ENCODE peak calls at places on chromosomes 6 and 20, in four cellular contexts. One of them, this sample, is unnamed.
A peak's percentile ranks its signal among the peaks of the same experiment; 100 is the strongest.

GRCh38 chr20:51650685-51651134 is 108.2 kb upstream of the NFATC2 start:
- DNase-seq in AG09309: no peak
- DNase-seq in BE2C: no peak
- DNase-seq in tibial artery: no peak
- DNase-seq in this sample: no peak

GRCh38 chr20:10306440-10307358 is 88.1 kb downstream of the SNAP25 start:
- DNase-seq in BE2C: no peak
- DNase-seq in tibial artery: no peak
- DNase-seq in AG09309: peak; percentile 73
- DNase-seq in this sample: no peak

GRCh38 chr20:54257090-54257816 is 49.4 kb downstream of the PFDN4 start:
- DNase-seq in AG09309: peak; percentile 82
- DNase-seq in BE2C: no peak
- DNase-seq in tibial artery: peak; percentile 35
- DNase-seq in this sample: no peak

GRCh38 chr6:157715766-157716171 is 107.3 kb upstream of the SNX9 start:
- DNase-seq in tibial artery: peak; percentile 85
- DNase-seq in BE2C: no peak
- DNase-seq in AG09309: peak; percentile 98
- DNase-seq in this sample: no peak

GRCh38 chr6:128235556-128235955 is 284.8 kb downstream of the PTPRK start:
- DNase-seq in tibial artery: no peak
- DNase-seq in AG09309: no peak
- DNase-seq in BE2C: peak; percentile 35
- DNase-seq in this sample: no peak

GRCh38 chr20:33063271-33063670 is 9.6 kb downstream of the BPIFB3 start:
- DNase-seq in BE2C: no peak
- DNase-seq in AG09309: no peak
- DNase-seq in tibial artery: no peak
- DNase-seq in this sample: no peak

GRCh38 chr20:52791091-52791490 is 181.1 kb upstream of the TSHZ2 start:
- DNase-seq in BE2C: no peak
- DNase-seq in tibial artery: no peak
- DNase-seq in AG09309: no peak
- DNase-seq in this sample: no peak

GRCh38 chr6:156633291-156633690 is 143.9 kb upstream of the ARID1B start:
- DNase-seq in AG09309: no peak
- DNase-seq in tibial artery: no peak
- DNase-seq in BE2C: no peak
- DNase-seq in this sample: no peak

GRCh38 chr6:38153076-38153475 is 333.5 kb downstream of the ZFAND3 start:
- DNase-seq in tibial artery: peak; percentile 13
- DNase-seq in AG09309: no peak
- DNase-seq in BE2C: no peak
- DNase-seq in this sample: no peak

GRCh38 chr6:83389606-83390005 is 41.2 kb downstream of the ME1 start:
- DNase-seq in tibial artery: no peak
- DNase-seq in AG09309: no peak
- DNase-seq in BE2C: no peak
- DNase-seq in this sample: no peak

GRCh38 chr20:35845561-35845960 is 73.7 kb downstream of the PHF20 start:
- DNase-seq in BE2C: no peak
- DNase-seq in tibial artery: no peak
- DNase-seq in AG09309: no peak
- DNase-seq in this sample: no peak

GRCh38 chr6:166939894-166940293 is 16.5 kb downstream of the RNASET2 start:
- DNase-seq in tibial artery: no peak
- DNase-seq in BE2C: no peak
- DNase-seq in AG09309: no peak
- DNase-seq in this sample: no peak

GRCh38 chr6:113588646-113589045 is 268.5 kb upstream of the MARCKS start:
- DNase-seq in AG09309: peak; percentile 62
- DNase-seq in tibial artery: no peak
- DNase-seq in BE2C: no peak
- DNase-seq in this sample: no peak

GRCh38 chr6:81938014-81938761 is 185.7 kb upstream of the TENT5A start:
- DNase-seq in AG09309: peak; percentile 82
- DNase-seq in tibial artery: no peak
- DNase-seq in BE2C: no peak
- DNase-seq in this sample: no peak

GRCh38 chr6:35786810-35787209 is 6.0 kb downstream of the CLPSL1 start:
- DNase-seq in tibial artery: no peak
- DNase-seq in BE2C: peak; percentile 28
- DNase-seq in AG09309: no peak
- DNase-seq in this sample: no peak

This sample was measured in T-cell.